ENCODE peak calls at places on chromosomes 2 and 18, in eight cellular contexts. One of them, this sample, is unnamed.

GRCh38 chr2:237253046-237253723 is 160.8 kb downstream of the COL6A3 start:
- DNase-seq in astrocyte of the spinal cord: peak
- DNase-seq in PC-9: peak
- DNase-seq in cardiac muscle cell: no peak
- DNase-seq in AG04450: no peak
- DNase-seq in epithelial cell of esophagus: peak
- DNase-seq in AG09309: no peak
- DNase-seq in GM23338: no peak
- DNase-seq in this sample: no peak

GRCh38 chr2:147331790-147332419 is 512.9 kb upstream of the ACVR2A start:
- DNase-seq in cardiac muscle cell: peak
- DNase-seq in epithelial cell of esophagus: peak
- DNase-seq in AG04450: no peak
- DNase-seq in AG09309: no peak
- DNase-seq in astrocyte of the spinal cord: peak
- DNase-seq in GM23338: peak
- DNase-seq in PC-9: peak
- DNase-seq in this sample: peak

GRCh38 chr18:54148678-54149077 is 75.8 kb downstream of the MBD2 start:
- DNase-seq in AG04450: no peak
- DNase-seq in AG09309: no peak
- DNase-seq in GM23338: no peak
- DNase-seq in epithelial cell of esophagus: no peak
- DNase-seq in PC-9: no peak
- DNase-seq in astrocyte of the spinal cord: no peak
- DNase-seq in cardiac muscle cell: no peak
- DNase-seq in this sample: no peak

GRCh38 chr2:168002021-168002553 is 245.3 kb downstream of the STK39 start:
- DNase-seq in AG09309: no peak
- DNase-seq in PC-9: no peak
- DNase-seq in cardiac muscle cell: no peak
- DNase-seq in astrocyte of the spinal cord: peak
- DNase-seq in epithelial cell of esophagus: peak
- DNase-seq in GM23338: no peak
- DNase-seq in AG04450: no peak
- DNase-seq in this sample: no peak

GRCh38 chr18:47964086-47964485 is 33.6 kb upstream of the SMAD2 start:
- DNase-seq in PC-9: no peak
- DNase-seq in AG04450: no peak
- DNase-seq in cardiac muscle cell: no peak
- DNase-seq in GM23338: no peak
- DNase-seq in astrocyte of the spinal cord: no peak
- DNase-seq in epithelial cell of esophagus: peak
- DNase-seq in AG09309: no peak
- DNase-seq in this sample: no peak

GRCh38 chr2:95115418-95115817 is 6.2 kb downstream of the MRPS5 start:
- DNase-seq in AG09309: no peak
- DNase-seq in PC-9: peak
- DNase-seq in AG04450: peak
- DNase-seq in epithelial cell of esophagus: peak
- DNase-seq in cardiac muscle cell: peak
- DNase-seq in astrocyte of the spinal cord: peak
- DNase-seq in GM23338: peak
- DNase-seq in this sample: peak

GRCh38 chr2:86396304-86396785 is 44.8 kb upstream of the KDM3A start:
- DNase-seq in cardiac muscle cell: peak
- DNase-seq in AG04450: no peak
- DNase-seq in GM23338: peak
- DNase-seq in epithelial cell of esophagus: peak
- DNase-seq in AG09309: no peak
- DNase-seq in astrocyte of the spinal cord: peak
- DNase-seq in PC-9: no peak
- DNase-seq in this sample: peak

GRCh38 chr2:154698789-154699559 is 479 bp downstream of the KCNJ3 start:
- DNase-seq in PC-9: no peak
- DNase-seq in epithelial cell of esophagus: no peak
- DNase-seq in GM23338: peak
- DNase-seq in astrocyte of the spinal cord: no peak
- DNase-seq in AG09309: no peak
- DNase-seq in AG04450: no peak
- DNase-seq in cardiac muscle cell: peak
- DNase-seq in this sample: no peak

GRCh38 chr18:7000484-7001096 is 117.0 kb downstream of the LAMA1 start:
- DNase-seq in PC-9: no peak
- DNase-seq in GM23338: peak
- DNase-seq in epithelial cell of esophagus: peak
- DNase-seq in cardiac muscle cell: peak
- DNase-seq in AG04450: no peak
- DNase-seq in astrocyte of the spinal cord: peak
- DNase-seq in AG09309: no peak
- DNase-seq in this sample: no peak

GRCh38 chr2:129929321-129930290 is 49.9 kb upstream of the RAB6C start:
- DNase-seq in AG04450: no peak
- DNase-seq in PC-9: no peak
- DNase-seq in AG09309: peak
- DNase-seq in GM23338: no peak
- DNase-seq in epithelial cell of esophagus: no peak
- DNase-seq in astrocyte of the spinal cord: no peak
- DNase-seq in cardiac muscle cell: no peak
- DNase-seq in this sample: no peak

GRCh38 chr2:176112375-176113302 is 3.9 kb upstream of the HOXD10 start:
- DNase-seq in AG09309: no peak
- DNase-seq in GM23338: no peak
- DNase-seq in cardiac muscle cell: no peak
- DNase-seq in astrocyte of the spinal cord: no peak
- DNase-seq in epithelial cell of esophagus: no peak
- DNase-seq in AG04450: no peak
- DNase-seq in PC-9: no peak
- DNase-seq in this sample: no peak

GRCh38 chr2:84556190-84556589 is 39.9 kb downstream of the DNAH6 start:
- DNase-seq in AG09309: no peak
- DNase-seq in GM23338: no peak
- DNase-seq in epithelial cell of esophagus: peak
- DNase-seq in astrocyte of the spinal cord: no peak
- DNase-seq in cardiac muscle cell: no peak
- DNase-seq in AG04450: no peak
- DNase-seq in PC-9: no peak
- DNase-seq in this sample: no peak

GRCh38 chr2:228646061-228646460 is 464.6 kb upstream of the SPHKAP start:
- DNase-seq in GM23338: no peak
- DNase-seq in epithelial cell of esophagus: peak
- DNase-seq in AG09309: no peak
- DNase-seq in astrocyte of the spinal cord: peak
- DNase-seq in PC-9: no peak
- DNase-seq in AG04450: no peak
- DNase-seq in cardiac muscle cell: no peak
- DNase-seq in this sample: no peak

GRCh38 chr18:36817039-36817438 is 11.8 kb downstream of the TPGS2 start:
- DNase-seq in GM23338: no peak
- DNase-seq in epithelial cell of esophagus: no peak
- DNase-seq in PC-9: no peak
- DNase-seq in AG04450: no peak
- DNase-seq in AG09309: no peak
- DNase-seq in astrocyte of the spinal cord: no peak
- DNase-seq in cardiac muscle cell: no peak
- DNase-seq in this sample: no peak

GRCh38 chr2:239328306-239329191 is 72.3 kb downstream of the HDAC4 start:
- DNase-seq in cardiac muscle cell: peak
- DNase-seq in PC-9: no peak
- DNase-seq in AG09309: peak
- DNase-seq in astrocyte of the spinal cord: peak
- DNase-seq in epithelial cell of esophagus: no peak
- DNase-seq in GM23338: no peak
- DNase-seq in AG04450: peak
- DNase-seq in this sample: no peak
- TF ChIP-seq CTCF in cardiac muscle cell: peak
- TF ChIP-seq CTCF in PC-9: no peak
- TF ChIP-seq CTCF in AG09309: peak
- TF ChIP-seq CTCF in astrocyte of the spinal cord: peak
- TF ChIP-seq CTCF in epithelial cell of esophagus: no peak
- TF ChIP-seq CTCF in GM23338: no peak
- TF ChIP-seq CTCF in AG04450: peak
- TF ChIP-seq CTCF in this sample: no peak

GRCh38 chr18:13611616-13612110 is 114.7 kb downstream of the FAM210A start:
- DNase-seq in PC-9: no peak
- DNase-seq in AG09309: no peak
- DNase-seq in AG04450: no peak
- DNase-seq in astrocyte of the spinal cord: peak
- DNase-seq in GM23338: peak
- DNase-seq in epithelial cell of esophagus: peak
- DNase-seq in cardiac muscle cell: peak
- DNase-seq in this sample: no peak

GRCh38 chr18:13611058-13611615 is 115.2 kb downstream of the FAM210A start:
- DNase-seq in astrocyte of the spinal cord: peak
- DNase-seq in PC-9: no peak
- DNase-seq in AG09309: no peak
- DNase-seq in GM23338: peak
- DNase-seq in AG04450: no peak
- DNase-seq in cardiac muscle cell: no peak
- DNase-seq in epithelial cell of esophagus: no peak
- DNase-seq in this sample: no peak

GRCh38 chr18:13613099-13613498 is 113.3 kb downstream of the FAM210A start:
- DNase-seq in epithelial cell of esophagus: no peak
- DNase-seq in PC-9: no peak
- DNase-seq in GM23338: no peak
- DNase-seq in AG09309: no peak
- DNase-seq in cardiac muscle cell: no peak
- DNase-seq in AG04450: no peak
- DNase-seq in astrocyte of the spinal cord: no peak
- DNase-seq in this sample: no peak

GRCh38 chr18:13613591-13614317 is 112.6 kb downstream of the FAM210A start:
- DNase-seq in AG09309: no peak
- DNase-seq in epithelial cell of esophagus: no peak
- DNase-seq in astrocyte of the spinal cord: no peak
- DNase-seq in PC-9: no peak
- DNase-seq in cardiac muscle cell: no peak
- DNase-seq in AG04450: no peak
- DNase-seq in GM23338: no peak
- DNase-seq in this sample: no peak

GRCh38 chr18:13612111-13612997 is 114.0 kb downstream of the FAM210A start:
- DNase-seq in GM23338: no peak
- DNase-seq in cardiac muscle cell: no peak
- DNase-seq in AG09309: no peak
- DNase-seq in PC-9: no peak
- DNase-seq in astrocyte of the spinal cord: no peak
- DNase-seq in epithelial cell of esophagus: no peak
- DNase-seq in AG04450: no peak
- DNase-seq in this sample: no peak
- H3K4me3 ChIP-seq in GM23338: no peak
- H3K4me3 ChIP-seq in cardiac muscle cell: no peak
- H3K4me3 ChIP-seq in AG09309: peak
- H3K4me3 ChIP-seq in PC-9: no peak
- H3K4me3 ChIP-seq in astrocyte of the spinal cord: no peak
- H3K4me3 ChIP-seq in epithelial cell of esophagus: no peak
- H3K4me3 ChIP-seq in AG04450: no peak
- H3K4me3 ChIP-seq in this sample: no peak

DNA sequence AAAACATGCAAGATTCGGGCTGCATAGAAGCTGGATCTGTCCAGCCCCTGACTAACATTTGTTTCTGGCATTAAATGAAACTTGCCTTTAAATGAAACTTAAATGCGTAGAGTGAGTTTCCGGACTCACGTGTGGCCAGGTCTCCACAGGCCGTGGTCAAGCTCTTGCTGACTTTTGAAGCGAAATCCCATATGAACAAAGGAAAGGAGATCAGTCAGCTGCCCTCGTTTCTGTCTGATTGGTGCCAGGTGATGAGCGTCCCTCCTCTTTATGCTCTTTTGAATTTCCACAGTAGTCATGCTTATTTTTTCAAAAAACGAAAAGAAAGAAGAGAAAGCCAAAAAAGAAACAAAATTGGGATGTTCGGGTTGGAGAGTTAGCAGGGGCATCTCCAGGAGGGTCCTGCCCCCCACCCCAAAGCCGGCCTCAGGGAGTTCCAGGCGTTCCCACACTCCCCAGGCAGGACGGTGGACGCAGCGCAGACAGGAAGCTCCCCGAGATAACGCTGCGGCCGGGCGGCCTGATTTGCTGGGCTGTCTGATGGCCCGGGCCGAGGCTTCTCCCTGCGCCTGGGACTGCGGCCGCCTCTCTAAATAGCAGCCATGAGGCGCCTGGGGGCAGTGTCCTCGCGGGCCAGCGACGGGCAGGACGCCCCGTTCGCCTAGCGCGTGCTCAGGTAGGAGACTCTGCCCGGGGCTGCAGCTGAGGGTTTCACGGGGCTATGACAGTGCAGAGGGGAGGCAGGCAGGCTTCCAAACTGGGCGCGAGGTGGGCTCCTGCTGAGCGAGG is at the start of gene COLEC11:
- DNase-seq in PC-9: no peak
- DNase-seq in cardiac muscle cell: peak
- DNase-seq in astrocyte of the spinal cord: peak
- DNase-seq in AG09309: no peak
- DNase-seq in AG04450: no peak
- DNase-seq in epithelial cell of esophagus: peak
- DNase-seq in GM23338: peak
- DNase-seq in this sample: no peak
- TF ChIP-seq CTCF in PC-9: no peak
- TF ChIP-seq CTCF in cardiac muscle cell: peak
- TF ChIP-seq CTCF in astrocyte of the spinal cord: peak
- TF ChIP-seq CTCF in AG09309: no peak
- TF ChIP-seq CTCF in AG04450: peak
- TF ChIP-seq CTCF in epithelial cell of esophagus: peak
- TF ChIP-seq CTCF in GM23338: peak
- TF ChIP-seq CTCF in this sample: no peak

GRCh38 chr2:151824886-151825285 is 3.3 kb downstream of the ARL5A start:
- DNase-seq in GM23338: no peak
- DNase-seq in AG09309: no peak
- DNase-seq in PC-9: no peak
- DNase-seq in AG04450: no peak
- DNase-seq in cardiac muscle cell: no peak
- DNase-seq in epithelial cell of esophagus: no peak
- DNase-seq in astrocyte of the spinal cord: peak
- DNase-seq in this sample: no peak
- H3K4me3 ChIP-seq in GM23338: peak
- H3K4me3 ChIP-seq in AG09309: no peak
- H3K4me3 ChIP-seq in PC-9: no peak
- H3K4me3 ChIP-seq in AG04450: no peak
- H3K4me3 ChIP-seq in cardiac muscle cell: no peak
- H3K4me3 ChIP-seq in epithelial cell of esophagus: no peak
- H3K4me3 ChIP-seq in astrocyte of the spinal cord: no peak
- H3K4me3 ChIP-seq in this sample: no peak

DNA sequence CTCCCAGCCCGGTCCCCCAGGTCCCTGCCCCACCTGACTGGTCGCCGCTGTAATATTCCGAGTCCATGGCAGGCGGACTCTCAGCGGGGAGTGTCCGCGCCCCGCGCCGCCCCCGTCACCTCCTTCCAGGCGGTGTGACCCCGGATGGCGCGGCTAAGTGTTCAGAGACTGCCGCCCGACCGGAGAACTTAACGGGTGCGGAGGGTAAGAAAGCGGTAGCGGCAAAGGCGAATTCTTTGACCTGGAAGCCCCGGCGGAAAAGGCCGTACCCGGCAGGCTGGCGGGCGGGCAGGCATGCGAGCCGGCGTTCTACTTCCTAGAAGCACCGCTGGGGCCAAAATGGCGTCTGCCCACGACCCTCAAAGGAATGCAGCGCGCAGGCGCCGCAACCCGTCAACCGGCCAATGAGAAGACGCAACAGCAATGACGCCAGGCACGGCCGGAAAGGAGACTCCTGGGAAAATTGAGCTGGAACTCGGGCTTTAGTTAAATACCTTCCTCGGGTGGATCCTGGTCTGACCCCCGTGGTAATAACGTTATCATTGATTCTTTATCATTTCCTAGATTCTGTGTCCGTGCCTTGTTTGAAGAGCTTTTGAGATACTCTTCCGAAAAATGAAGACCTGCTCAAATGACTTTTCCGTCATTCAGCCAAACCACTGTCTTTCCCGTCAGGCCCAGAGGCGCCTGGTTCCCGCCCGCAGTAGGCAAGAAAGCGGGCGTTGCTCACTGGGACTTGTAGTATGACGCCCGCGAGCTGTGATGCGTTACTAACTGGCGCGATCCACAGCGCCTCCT is at the start of gene IWS1:
- DNase-seq in cardiac muscle cell: peak
- DNase-seq in GM23338: peak
- DNase-seq in PC-9: peak
- DNase-seq in AG04450: peak
- DNase-seq in AG09309: peak
- DNase-seq in epithelial cell of esophagus: peak
- DNase-seq in astrocyte of the spinal cord: peak
- DNase-seq in this sample: peak
- TF ChIP-seq CTCF in cardiac muscle cell: peak
- TF ChIP-seq CTCF in GM23338: no peak
- TF ChIP-seq CTCF in PC-9: no peak
- TF ChIP-seq CTCF in AG04450: peak
- TF ChIP-seq CTCF in AG09309: peak
- TF ChIP-seq CTCF in epithelial cell of esophagus: peak
- TF ChIP-seq CTCF in astrocyte of the spinal cord: peak
- TF ChIP-seq CTCF in this sample: no peak

This sample was measured in LNCaP clone FGC.